ENCODE peak calls at places on chromosomes 6 and 20, in five cellular contexts. H, Y, Q, E and O are unnamed samples.

GRCh38 chr20:46583411-46584214 is 33.2 kb upstream of the OCSTAMP start:
- DNase-seq in E (no peak), Q (no peak), Y (peak; percentile 73), H (no peak), O (no peak)

GRCh38 chr6:33692078-33692759 is 19.3 kb downstream of the UQCC2 start:
- DNase-seq in E (no peak), H (no peak), Y (peak; percentile 64), Q (no peak), O (no peak)

GRCh38 chr6:38169826-38170526 is 350.4 kb downstream of the ZFAND3 start:
- DNase-seq in Y (peak; percentile 63), H (no peak), Q (no peak), E (no peak), O (no peak)

GRCh38 chr6:1298768-1299167 is 13.1 kb upstream of the FOXQ1 start:
- DNase-seq in Q (no peak), E (no peak), H (no peak), Y (no peak), O (no peak)

GRCh38 chr6:117404548-117404947 is 21.2 kb downstream of the ROS1 start:
- DNase-seq in Y (no peak), E (no peak), Q (peak; percentile 11), H (no peak), O (no peak)

GRCh38 chr20:9555781-9556180 is 41.4 kb downstream of the LAMP5 start:
- DNase-seq in E (no peak), Q (no peak), H (no peak), Y (no peak), O (no peak)

GRCh38 chr6:31247813-31248212 is 24.1 kb downstream of the HLA-C start:
- DNase-seq in E (no peak), Q (no peak), Y (no peak), H (no peak), O (no peak)

GRCh38 chr6:98847392-98847766 is 13.0 kb downstream of the POU3F2 start:
- DNase-seq in E (no peak), Q (no peak), H (no peak), Y (peak; percentile 67), O (no peak)

GRCh38 chr20:48467622-48468021 is 360.2 kb downstream of the PREX1 start:
- DNase-seq in H (no peak), Y (peak; percentile 54), E (no peak), Q (peak; percentile 39), O (no peak)

GRCh38 chr6:162443101-162443500 is 284.5 kb downstream of the PRKN start:
- DNase-seq in E (no peak), Q (no peak), Y (no peak), H (no peak), O (no peak)

GRCh38 chr20:57061058-57061900 is 205.2 kb downstream of the BMP7 start:
- DNase-seq in Y (peak; percentile 84), Q (peak; percentile 31), E (no peak), H (no peak), O (peak; percentile 67)

GRCh38 chr20:44809380-44810060 is 826 bp downstream of the RIMS4 start:
- DNase-seq in H (no peak), E (no peak), Y (peak; percentile 67), Q (no peak), O (no peak)

GRCh38 chr20:57066126-57066900 is 200.1 kb downstream of the BMP7 start:
- DNase-seq in Y (no peak), Q (no peak), E (no peak), H (no peak), O (no peak)

GRCh38 chr6:16474834-16475781 is 236.7 kb downstream of the GMPR start:
- DNase-seq in H (no peak), Y (no peak), E (no peak), Q (no peak), O (no peak)

GRCh38 chr6:33316603-33317417 is 734 bp downstream of the ZBTB22 start:
- DNase-seq in E (no peak), Y (no peak), H (no peak), Q (no peak), O (no peak)

GRCh38 chr20:5393218-5393870 is 76.6 kb upstream of the PROKR2 start:
- DNase-seq in E (no peak), Q (no peak), Y (no peak), H (no peak), O (no peak)

GRCh38 chr20:57025666-57026065 is 240.8 kb downstream of the BMP7 start:
- DNase-seq in E (no peak), Q (no peak), Y (no peak), H (no peak), O (no peak)

GRCh38 chr6:145070791-145071190 is 664.5 kb downstream of the EPM2A start:
- DNase-seq in Q (no peak), E (no peak), Y (no peak), H (no peak), O (no peak)

GRCh38 chr20:2387180-2387577 is 6.5 kb downstream of the TGM6 start:
- DNase-seq in E (peak; percentile 21), Q (peak; percentile 63), Y (peak; percentile 74), H (peak; percentile 48), O (peak; percentile 46)

GRCh38 chr6:114301596-114302219 is 41.1 kb downstream of the HS3ST5 start:
- DNase-seq in E (no peak), Q (no peak), H (peak; percentile 55), Y (no peak), O (no peak)

GRCh38 chr6:15017251-15017650 is 228.6 kb upstream of the JARID2 start:
- DNase-seq in Q (peak; percentile 81), E (no peak), H (no peak), Y (peak; percentile 93), O (no peak)

GRCh38 chr6:96837138-96837971 is at the start of gene GPR63:
- DNase-seq in E (peak; percentile 50), Y (peak; percentile 95), H (peak; percentile 1), Q (peak; percentile 93), O (peak; percentile 77)

GRCh38 chr20:50385733-50386640 is 124.2 kb upstream of the PTPN1 start:
- DNase-seq in E (no peak), Q (no peak), Y (no peak), H (no peak), O (no peak)

GRCh38 chr6:11224252-11224965 is 8.1 kb downstream of the NEDD9 start:
- DNase-seq in Y (no peak), Q (no peak), E (peak; percentile 43), H (no peak), O (no peak)

GRCh38 chr6:76681781-76682180 is 609.3 kb upstream of the IMPG1 start:
- DNase-seq in Q (no peak), H (no peak), Y (no peak), E (no peak), O (no peak)

GRCh38 chr6:9583946-9584345 is 830.9 kb downstream of the TFAP2A start:
- DNase-seq in Y (no peak), Q (no peak), H (no peak), E (no peak), O (no peak)

GRCh38 chr6:119355157-119355556 is 5.6 kb upstream of the MAN1A1 start:
- DNase-seq in E (no peak), H (no peak), Y (no peak), Q (no peak), O (no peak)

GRCh38 chr20:40767530-40767924 is 78.5 kb upstream of the MAFB start:
- DNase-seq in Q (no peak), E (no peak), Y (no peak), H (no peak), O (no peak)

GRCh38 chr20:25023316-25023715 is 30.8 kb upstream of the APMAP start:
- DNase-seq in Q (no peak), E (no peak), Y (no peak), H (no peak), O (no peak)

GRCh38 chr6:21587182-21587924 is 6.2 kb upstream of the SOX4 start:
- DNase-seq in H (peak; percentile 21), Q (no peak), Y (peak; percentile 82), E (no peak), O (peak; percentile 36)

GRCh38 chr6:85354761-85355618 is 94.9 kb upstream of the NT5E start:
- DNase-seq in E (peak; percentile 25), Y (peak; percentile 81), Q (peak; percentile 67), H (peak; percentile 36), O (peak; percentile 59)
- TF ChIP-seq JUNB in E (no peak), Y (no peak), Q (no peak), H (no peak), O (no peak)

DNA sequence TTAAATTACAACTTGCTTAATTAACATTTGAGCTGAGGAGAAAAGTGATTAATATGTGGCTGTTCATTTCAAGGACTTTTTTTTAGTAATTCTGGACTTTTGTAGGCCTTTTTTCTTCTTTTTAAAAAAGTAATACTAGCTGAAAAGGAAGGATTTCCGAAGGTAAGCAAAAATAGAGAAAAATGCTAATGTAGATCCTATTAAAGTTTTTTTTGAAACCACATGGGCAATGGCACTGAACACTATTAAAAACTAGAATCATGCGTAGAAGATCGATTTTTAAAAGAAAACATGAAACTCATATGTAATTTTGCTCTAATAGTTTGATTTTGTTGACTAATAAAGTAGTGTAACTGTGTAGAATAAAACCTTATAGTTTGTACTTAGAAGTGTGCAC is 2.4 kb downstream of the BAG2 start:
- DNase-seq in Q (no peak), H (no peak), E (no peak), Y (no peak), O (no peak)
- H3K4me3 ChIP-seq in Q (peak overlapping the region; percentile 91), H (peak overlapping the region; percentile 69), E (peak overlapping the region; percentile 84), Y (peak overlapping the region; percentile 75), O (peak overlapping the region; percentile 55)

DNA sequence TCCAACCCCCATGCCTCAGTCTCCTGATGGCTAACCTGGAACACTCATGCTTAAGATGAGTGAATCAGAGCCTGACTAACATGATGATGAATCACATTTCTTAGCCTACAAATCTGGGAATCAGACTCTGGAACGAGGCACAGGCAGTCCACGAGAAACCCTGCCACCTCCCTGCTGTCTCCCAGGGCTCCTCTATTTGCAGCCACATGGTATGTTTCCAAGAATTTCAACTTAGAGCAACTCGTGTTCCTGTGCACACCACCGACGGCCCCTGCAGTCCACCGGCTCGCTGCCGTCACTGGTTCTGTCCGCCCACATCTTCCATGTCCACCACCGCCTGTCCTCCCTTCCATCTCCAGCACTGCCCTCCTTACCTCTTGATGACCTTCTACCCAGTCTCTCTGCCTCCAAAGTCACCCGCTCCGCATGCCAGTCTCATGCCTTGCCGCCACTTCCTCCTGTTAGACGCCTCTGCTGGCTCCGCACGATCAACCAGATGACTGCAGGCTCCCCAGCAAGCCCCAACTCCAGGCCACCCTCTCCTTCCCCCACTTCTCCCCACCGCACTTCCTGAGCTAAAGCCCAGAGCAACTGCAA is 87.6 kb downstream of the AGPAT4 start:
- DNase-seq in E (no peak), H (no peak), Y (no peak), Q (peak; percentile 32), O (peak; percentile 18)
- TF ChIP-seq JUNB in E (no peak), H (no peak), Y (no peak), Q (no peak), O (peak; percentile 28)

GRCh38 chr6:137165375-137166246 is 7.8 kb downstream of the IL22RA2 start:
- DNase-seq in Y (no peak), H (peak; percentile 35), Q (peak; percentile 45), E (peak; percentile 85), O (peak; percentile 37)
- H3K4me3 ChIP-seq in Y (no peak overlapping the region), H (no peak overlapping the region), Q (no peak overlapping the region), E (no peak overlapping the region), O (no peak overlapping the region)

DNA sequence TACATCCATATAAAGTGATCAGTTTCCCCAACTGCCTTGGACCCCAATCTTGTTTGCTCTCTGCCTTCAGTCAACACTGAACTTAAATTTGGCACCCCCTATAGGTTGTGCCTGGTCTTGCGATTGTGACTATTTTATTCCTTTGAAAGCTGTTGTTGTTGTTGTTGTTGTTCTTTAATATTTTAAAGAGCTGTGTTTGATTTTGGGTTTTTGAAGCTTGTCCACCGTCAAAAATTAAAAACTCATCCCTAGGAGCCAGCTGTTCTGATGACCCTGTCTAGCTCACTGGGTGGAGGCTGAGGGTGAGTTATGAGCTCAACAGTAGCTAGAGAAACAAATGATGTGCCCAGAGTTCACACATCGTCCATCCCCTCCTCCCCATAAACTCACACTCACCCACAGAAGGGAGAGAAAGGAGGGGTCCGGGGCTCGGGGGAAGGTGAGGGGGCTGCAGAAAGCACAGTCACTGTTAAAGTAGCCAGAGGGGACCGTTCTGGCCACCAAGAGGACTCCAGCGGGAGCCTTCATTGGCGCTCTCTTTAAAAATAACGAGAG is 4.0 kb downstream of the SIM1 start:
- DNase-seq in E (no peak), H (no peak), Q (no peak), Y (peak; percentile 81), O (peak; percentile 28)
- TF ChIP-seq JUNB in E (no peak), H (no peak), Q (no peak), Y (no peak), O (no peak)